ENCODE peak calls at places on chromosome 16, in six cellular contexts. Y, P, C, Q, J and A are unnamed samples.

GRCh38 chr16:22198547-22199293 is 7.4 kb upstream of the EEF2K start:
- DNase-seq in J (no peak), P (no peak), C (no peak), Y (no peak), Q (no peak), A (no peak)

GRCh38 chr16:70741779-70742125 is 55.9 kb upstream of the MTSS2 start:
- DNase-seq in C (no peak), Q (no peak), P (no peak), J (no peak), Y (no peak), A (no peak)

GRCh38 chr16:1863681-1864460 is 8.1 kb downstream of the MEIOB start:
- DNase-seq in Y (no peak), C (no peak), P (no peak), J (no peak), Q (peak), A (no peak)

GRCh38 chr16:10949424-10949970 is 5.1 kb downstream of the CLEC16A start:
- DNase-seq in Y (peak), C (no peak), Q (no peak), P (no peak), J (no peak), A (peak)

GRCh38 chr16:27823438-27823820 is 240.1 kb downstream of the GSG1L start:
- DNase-seq in P (no peak), J (no peak), Q (no peak), C (peak), Y (no peak), A (no peak)

GRCh38 chr16:30494028-30494427 is 21.5 kb downstream of the ITGAL start:
- DNase-seq in Q (no peak), J (no peak), C (no peak), P (no peak), Y (no peak), A (no peak)

GRCh38 chr16:17452931-17453330 is 17.8 kb downstream of the XYLT1 start:
- DNase-seq in P (no peak), Y (no peak), Q (no peak), J (peak), C (no peak), A (no peak)

GRCh38 chr16:87627542-87628245 is 25.4 kb downstream of the JPH3 start:
- DNase-seq in P (no peak), Y (no peak), Q (no peak), J (no peak), C (no peak), A (no peak)

GRCh38 chr16:31267332-31268032 is 7.7 kb downstream of the ITGAM start:
- DNase-seq in J (no peak), Y (no peak), C (no peak), Q (no peak), P (no peak), A (no peak)

GRCh38 chr16:8853150-8853549 is 15.7 kb downstream of the CARHSP1 start:
- DNase-seq in P (no peak), Y (no peak), Q (no peak), C (no peak), J (no peak), A (no peak)

GRCh38 chr16:63323055-63323454 is 1286.8 kb upstream of the CDH8 start:
- DNase-seq in Q (no peak), P (no peak), Y (no peak), J (no peak), C (no peak), A (no peak)